ENCODE peak calls at places on chromosomes 11 and 22, in four cellular contexts. F is lung microvascular endothelial cell, M is fibroblast of pulmonary artery, T is Caki2. N is an unnamed sample.

GRCh38 chr22:38754247-38755154 is 1.3 kb downstream of the SUN2 start:
- DNase-seq in T (peak; percentile 34), M (peak; percentile 66), F (peak; percentile 43), N (peak; percentile 48)

GRCh38 chr11:117479372-117479771 is 151.7 kb downstream of the CEP164 start:
- DNase-seq in F (no peak), M (no peak), T (no peak), N (no peak)

GRCh38 chr22:22976033-22976922 is 88.7 kb downstream of the IGLL5 start:
- DNase-seq in F (no peak), M (no peak), T (no peak), N (no peak)

GRCh38 chr11:121199516-121199915 is 93.1 kb upstream of the SC5D start:
- DNase-seq in M (peak; percentile 14), T (no peak), F (no peak), N (no peak)

GRCh38 chr11:46352063-46352841 is 5.0 kb downstream of the DGKZ start:
- DNase-seq in F (peak; percentile 62), T (no peak), M (peak; percentile 51), N (peak; percentile 30)

GRCh38 chr11:1826552-1827094 is 8.2 kb upstream of the SYT8 start:
- DNase-seq in T (no peak), F (no peak), M (peak; percentile 74), N (no peak)

GRCh38 chr11:33321483-33321882 is 64.3 kb downstream of the HIPK3 start:
- DNase-seq in M (no peak), F (no peak), T (no peak), N (no peak)

GRCh38 chr11:4467043-4467442 is 15.4 kb upstream of the OR52K1 start:
- DNase-seq in M (no peak), T (no peak), F (no peak), N (no peak)

GRCh38 chr11:120675171-120675570 is 163.6 kb downstream of the GRIK4 start:
- DNase-seq in M (no peak), F (no peak), T (no peak), N (no peak)

GRCh38 chr11:125170001-125170405 is 5.5 kb downstream of the PKNOX2 start:
- DNase-seq in T (no peak), F (no peak), M (peak; percentile 62), N (no peak)

GRCh38 chr11:124440608-124441007 is 4.9 kb downstream of the OR8B8 start:
- DNase-seq in F (no peak), M (no peak), T (no peak), N (no peak)

GRCh38 chr11:72005347-72006260 is 6.9 kb downstream of the IL18BP start:
- DNase-seq in M (no peak), T (no peak), F (peak; percentile 24), N (peak; percentile 42)

GRCh38 chr22:26170795-26171194 is 1.5 kb downstream of the SEZ6L start:
- DNase-seq in T (peak; percentile 14), M (no peak), F (no peak), N (no peak)

GRCh38 chr22:49115186-49115585 is 712.5 kb downstream of the BRD1 start:
- DNase-seq in M (no peak), F (no peak), T (no peak), N (no peak)

GRCh38 chr11:111539426-111540113 is 950 bp upstream of the LAYN start:
- DNase-seq in T (no peak), F (no peak), M (no peak), N (no peak)

GRCh38 chr22:42091446-42091764 is 833 bp upstream of the NDUFA6 start:
- DNase-seq in F (no peak), T (no peak), M (no peak), N (no peak)

GRCh38 chr11:20247540-20248138 is 87.4 kb upstream of the DBX1 start:
- DNase-seq in F (no peak), M (no peak), T (no peak), N (no peak)

GRCh38 chr22:31757265-31757664 is 3.4 kb downstream of the DEPDC5 start:
- DNase-seq in M (no peak), T (no peak), F (no peak), N (no peak)

GRCh38 chr11:126328444-126328843 is 24.6 kb downstream of the DCPS start:
- DNase-seq in M (no peak), F (no peak), T (no peak), N (no peak)

GRCh38 chr11:101401245-101401644 is 182.6 kb downstream of the TRPC6 start:
- DNase-seq in M (peak; percentile 4), T (peak; percentile 3), F (no peak), N (no peak)

GRCh38 chr22:22380098-22381030 is 128.2 kb downstream of the ZNF280B start:
- DNase-seq in F (no peak), T (no peak), M (no peak), N (no peak)

GRCh38 chr11:92838655-92839334 is 130.7 kb upstream of the MTNR1B start:
- DNase-seq in F (no peak), M (no peak), T (no peak), N (no peak)

GRCh38 chr22:20807315-20807752 is 33.4 kb downstream of the SERPIND1 start:
- DNase-seq in M (peak; percentile 85), T (peak; percentile 74), F (peak; percentile 58), N (no peak)

N was measured in endothelial cell of umbilical vein.